ENCODE peak calls at places on chromosomes 11 and 22, in seven cellular contexts. U, F, E, W, R, P and X are unnamed samples.

GRCh38 chr11:109865558-109866186 is 227.5 kb upstream of the ZC3H12C start:
- DNase-seq in U (no peak), F (no peak), E (no peak), W (peak), R (peak), P (peak), X (no peak)

GRCh38 chr22:22400964-22401363 is 107.6 kb downstream of the ZNF280B start:
- DNase-seq in U (no peak), F (no peak), E (no peak), W (no peak), R (no peak), P (no peak), X (no peak)

GRCh38 chr11:60763692-60764369 is 7.2 kb downstream of the MS4A15 start:
- DNase-seq in U (no peak), F (no peak), E (peak), W (no peak), R (peak), P (no peak), X (no peak)

GRCh38 chr11:68543594-68543993 is 83.0 kb downstream of the PPP6R3 start:
- DNase-seq in U (no peak), F (no peak), E (no peak), W (no peak), R (no peak), P (no peak), X (no peak)

GRCh38 chr22:23204541-23205157 is 24.3 kb downstream of the BCR start:
- DNase-seq in U (no peak), F (no peak), E (no peak), W (no peak), R (no peak), P (no peak), X (no peak)

GRCh38 chr22:33922268-33922667 is 2.0 kb upstream of the LARGE1 start:
- DNase-seq in U (peak), F (peak), E (peak), W (no peak), R (peak), P (no peak), X (no peak)

GRCh38 chr11:17473071-17473744 is 3.4 kb downstream of the ABCC8 start:
- DNase-seq in U (peak), F (no peak), E (no peak), W (peak), R (no peak), P (peak), X (no peak)

GRCh38 chr11:96393753-96394348 is 4.0 kb downstream of the JRKL start:
- DNase-seq in U (peak), F (peak), E (no peak), W (peak), R (peak), P (peak), X (peak)

GRCh38 chr11:100681064-100681502 is 6.0 kb upstream of the ARHGAP42 start:
- DNase-seq in U (peak), F (peak), E (no peak), W (peak), R (peak), P (peak), X (no peak)

GRCh38 chr11:100876826-100877545 is 189.9 kb downstream of the ARHGAP42 start:
- DNase-seq in U (peak), F (peak), E (no peak), W (peak), R (peak), P (no peak), X (peak)

GRCh38 chr11:130513132-130513531 is 64.7 kb downstream of the ADAMTS15 start:
- DNase-seq in U (no peak), F (no peak), E (no peak), W (no peak), R (no peak), P (peak), X (no peak)

GRCh38 chr11:113014731-113015455 is 53.7 kb downstream of the NCAM1 start:
- DNase-seq in U (no peak), F (no peak), E (no peak), W (no peak), R (peak), P (peak), X (no peak)

GRCh38 chr11:2562181-2562581 is 117.4 kb downstream of the KCNQ1 start:
- DNase-seq in U (no peak), F (no peak), E (no peak), W (no peak), R (no peak), P (no peak), X (no peak)

GRCh38 chr11:92920295-92920694 is 49.2 kb upstream of the MTNR1B start:
- DNase-seq in U (no peak), F (no peak), E (no peak), W (no peak), R (no peak), P (no peak), X (no peak)

GRCh38 chr11:122491486-122491885 is 164.0 kb upstream of the UBASH3B start:
- DNase-seq in U (peak), F (no peak), E (no peak), W (no peak), R (no peak), P (peak), X (no peak)

GRCh38 chr11:5618807-5619206 is 6.0 kb upstream of the TRIM34 start:
- DNase-seq in U (peak), F (no peak), E (no peak), W (peak), R (no peak), P (no peak), X (no peak)

GRCh38 chr11:68385128-68385527 is 72.7 kb downstream of the LRP5 start:
- DNase-seq in U (no peak), F (no peak), E (no peak), W (no peak), R (no peak), P (no peak), X (no peak)

GRCh38 chr11:125517116-125517804 is 21.2 kb upstream of the FEZ1 start:
- DNase-seq in U (peak), F (peak), E (no peak), W (peak), R (peak), P (no peak), X (peak)

GRCh38 chr22:36221799-36222751 is 17.3 kb downstream of the APOL2 start:
- DNase-seq in U (no peak), F (peak), E (no peak), W (peak), R (peak), P (peak), X (no peak)

GRCh38 chr11:121374286-121374985 is 77.7 kb upstream of the SORL1 start:
- DNase-seq in U (no peak), F (no peak), E (no peak), W (no peak), R (no peak), P (no peak), X (no peak)

GRCh38 chr11:92211576-92212167 is 12.9 kb upstream of the FAT3 start:
- DNase-seq in U (peak), F (no peak), E (no peak), W (peak), R (no peak), P (peak), X (no peak)

GRCh38 chr11:72584293-72584921 is 89.8 kb downstream of the PDE2A start:
- DNase-seq in U (no peak), F (no peak), E (no peak), W (no peak), R (no peak), P (no peak), X (no peak)

GRCh38 chr11:108559340-108559739 is 34.2 kb downstream of the EXPH5 start:
- DNase-seq in U (no peak), F (no peak), E (no peak), W (no peak), R (no peak), P (no peak), X (peak)

GRCh38 chr11:8503872-8504491 is 90.0 kb downstream of the STK33 start:
- DNase-seq in U (no peak), F (no peak), E (no peak), W (no peak), R (no peak), P (no peak), X (no peak)

GRCh38 chr11:118129475-118130196 is 23.0 kb downstream of the SCN4B start:
- DNase-seq in U (no peak), F (no peak), E (no peak), W (no peak), R (no peak), P (no peak), X (no peak)

GRCh38 chr11:3119141-3119821 is 45.8 kb downstream of the OSBPL5 start:
- DNase-seq in U (no peak), F (no peak), E (peak), W (no peak), R (no peak), P (no peak), X (no peak)

GRCh38 chr11:2578006-2578933 is 121.5 kb downstream of the KCNQ1OT1 start:
- DNase-seq in U (no peak), F (no peak), E (peak), W (no peak), R (no peak), P (no peak), X (no peak)

GRCh38 chr11:120710354-120711187 is 199.0 kb downstream of the GRIK4 start:
- DNase-seq in U (peak), F (no peak), E (peak), W (no peak), R (peak), P (peak), X (peak)

GRCh38 chr11:114315749-114316368 is 19.7 kb downstream of the NNMT start:
- DNase-seq in U (no peak), F (no peak), E (no peak), W (peak), R (no peak), P (no peak), X (no peak)
- H3K4me3 ChIP-seq in U (no peak), F (no peak), E (no peak), W (no peak), R (no peak), P (no peak), X (no peak)

DNA sequence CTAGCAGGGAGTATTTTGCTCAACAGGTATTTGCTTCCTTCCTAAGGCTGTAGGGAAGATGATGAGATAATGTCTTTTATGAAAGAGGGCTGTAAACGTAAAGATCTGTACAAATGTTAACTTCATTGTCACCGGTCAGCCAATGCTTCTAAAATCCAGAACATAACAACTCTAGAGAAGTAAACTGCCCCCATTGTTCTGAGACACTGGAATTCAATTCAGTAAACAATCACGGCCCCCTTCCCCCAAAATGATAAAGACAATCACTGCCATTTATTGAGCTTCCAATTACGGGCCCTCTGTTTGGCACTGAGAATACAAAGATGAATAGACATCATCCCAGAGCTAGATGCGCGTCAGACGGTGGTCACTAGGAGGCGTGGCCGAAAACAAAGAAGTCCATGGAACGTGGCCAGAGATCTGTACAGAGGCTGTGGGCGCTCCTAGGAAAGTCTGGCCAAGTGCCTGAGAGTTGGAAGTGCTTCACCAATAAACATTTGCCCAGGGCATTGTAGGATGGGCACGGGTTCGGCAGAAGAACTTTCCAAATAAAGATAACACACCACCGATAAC is 576 bp downstream of the TMEM258 start:
- DNase-seq in U (peak), F (peak), E (no peak), W (peak), R (peak), P (peak), X (peak)
- TF ChIP-seq CTCF in U (peak), F (no peak), E (no peak), W (no peak), R (no peak), P (no peak), X (no peak)

GRCh38 chr11:13465909-13466371 is 2.9 kb upstream of the BTBD10 start:
- DNase-seq in U (peak), F (peak), E (no peak), W (peak), R (peak), P (peak), X (no peak)

GRCh38 chr11:13462928-13463778 is at the start of gene BTBD10:
- DNase-seq in U (peak), F (peak), E (peak), W (peak), R (peak), P (peak), X (peak)

GRCh38 chr11:13462311-13462927 is 603 bp downstream of the BTBD10 start:
- DNase-seq in U (peak), F (peak), E (peak), W (peak), R (peak), P (peak), X (no peak)

GRCh38 chr11:13463779-13464290 is 813 bp upstream of the BTBD10 start:
- DNase-seq in U (no peak), F (peak), E (no peak), W (no peak), R (no peak), P (peak), X (no peak)

GRCh38 chr11:13461291-13461690 is 1.7 kb downstream of the BTBD10 start:
- DNase-seq in U (no peak), F (no peak), E (no peak), W (no peak), R (no peak), P (no peak), X (no peak)
- H3K4me3 ChIP-seq in U (no peak), F (no peak), E (no peak), W (no peak), R (no peak), P (no peak), X (no peak)

DNA sequence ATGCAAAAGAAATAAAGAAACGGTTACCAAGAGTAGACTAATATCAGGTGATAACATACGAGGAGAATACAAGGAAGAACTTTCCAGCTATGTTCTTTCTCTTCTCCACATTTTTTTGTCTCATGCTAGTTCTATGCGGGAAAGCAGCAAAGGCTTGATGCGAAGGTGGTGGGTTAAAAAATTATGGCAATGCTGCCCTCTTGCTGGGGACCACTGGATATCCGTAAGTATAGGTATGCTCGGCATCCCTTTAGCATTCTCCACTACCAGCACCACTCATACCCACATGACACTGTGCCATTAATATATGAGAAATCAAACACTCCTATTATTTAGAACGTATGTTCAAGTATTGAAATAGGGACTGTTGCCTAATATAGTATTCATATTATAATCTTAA is 776.4 kb downstream of the LRRC4C start:
- DNase-seq in U (no peak), F (no peak), E (no peak), W (no peak), R (no peak), P (no peak), X (no peak)
- TF ChIP-seq CTCF in U (no peak), F (no peak), E (no peak), W (no peak), R (no peak), P (no peak), X (no peak)

GRCh38 chr22:47296405-47297260 is 534.2 kb downstream of the TBC1D22A start:
- DNase-seq in U (no peak), F (no peak), E (no peak), W (no peak), R (no peak), P (peak), X (no peak)

GRCh38 chr22:47294571-47294970 is 532.1 kb downstream of the TBC1D22A start:
- DNase-seq in U (no peak), F (no peak), E (peak), W (no peak), R (no peak), P (no peak), X (no peak)

GRCh38 chr22:47294222-47294532 is 531.7 kb downstream of the TBC1D22A start:
- DNase-seq in U (peak), F (no peak), E (peak), W (peak), R (no peak), P (no peak), X (no peak)

GRCh38 chr22:47295982-47296381 is 533.5 kb downstream of the TBC1D22A start:
- DNase-seq in U (no peak), F (no peak), E (peak), W (no peak), R (no peak), P (no peak), X (no peak)

DNA sequence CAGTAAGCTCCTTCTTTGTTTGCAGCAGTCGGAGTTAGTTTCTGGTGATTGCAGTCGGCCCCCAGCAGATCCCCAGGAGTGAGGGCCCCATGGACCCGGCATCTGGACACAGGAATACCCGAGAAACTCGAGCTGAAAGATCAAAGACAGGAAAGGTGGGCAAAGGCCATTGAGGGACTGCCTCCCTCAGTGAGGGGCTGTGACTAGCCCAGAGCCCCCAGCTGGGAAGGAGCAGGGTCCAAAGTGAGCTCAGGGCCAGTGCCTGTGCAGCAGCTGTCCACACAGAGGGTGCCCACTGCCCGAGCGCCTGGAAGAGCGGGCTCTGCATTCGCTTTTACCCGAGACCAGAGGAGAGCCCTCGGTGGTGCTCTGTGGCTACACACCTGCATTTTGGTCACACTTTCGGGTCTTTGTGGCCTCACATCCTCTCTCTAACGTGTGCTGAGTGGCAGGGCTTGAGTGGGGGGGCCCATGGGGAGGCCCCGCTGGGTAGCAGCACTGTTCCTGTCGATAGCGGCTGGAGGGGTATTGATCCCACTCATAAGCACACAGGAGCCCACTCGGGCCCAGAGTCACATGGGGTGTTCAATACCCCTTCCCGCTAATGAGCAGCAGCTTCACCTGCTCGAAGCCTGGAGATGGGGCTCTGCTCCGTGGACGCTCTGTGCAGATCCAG is 532.9 kb downstream of the TBC1D22A start:
- DNase-seq in U (no peak), F (peak), E (peak), W (no peak), R (no peak), P (no peak), X (no peak)
- H3K4me3 ChIP-seq in U (no peak), F (no peak), E (no peak), W (no peak), R (no peak), P (no peak), X (no peak)

GRCh38 chr22:26753125-26753862 is 95.9 kb downstream of the MIAT start:
- DNase-seq in U (no peak), F (no peak), E (no peak), W (peak), R (no peak), P (peak), X (no peak)
- TF ChIP-seq CTCF in U (peak), F (no peak), E (no peak), W (no peak), R (no peak), P (no peak), X (no peak)

DNA sequence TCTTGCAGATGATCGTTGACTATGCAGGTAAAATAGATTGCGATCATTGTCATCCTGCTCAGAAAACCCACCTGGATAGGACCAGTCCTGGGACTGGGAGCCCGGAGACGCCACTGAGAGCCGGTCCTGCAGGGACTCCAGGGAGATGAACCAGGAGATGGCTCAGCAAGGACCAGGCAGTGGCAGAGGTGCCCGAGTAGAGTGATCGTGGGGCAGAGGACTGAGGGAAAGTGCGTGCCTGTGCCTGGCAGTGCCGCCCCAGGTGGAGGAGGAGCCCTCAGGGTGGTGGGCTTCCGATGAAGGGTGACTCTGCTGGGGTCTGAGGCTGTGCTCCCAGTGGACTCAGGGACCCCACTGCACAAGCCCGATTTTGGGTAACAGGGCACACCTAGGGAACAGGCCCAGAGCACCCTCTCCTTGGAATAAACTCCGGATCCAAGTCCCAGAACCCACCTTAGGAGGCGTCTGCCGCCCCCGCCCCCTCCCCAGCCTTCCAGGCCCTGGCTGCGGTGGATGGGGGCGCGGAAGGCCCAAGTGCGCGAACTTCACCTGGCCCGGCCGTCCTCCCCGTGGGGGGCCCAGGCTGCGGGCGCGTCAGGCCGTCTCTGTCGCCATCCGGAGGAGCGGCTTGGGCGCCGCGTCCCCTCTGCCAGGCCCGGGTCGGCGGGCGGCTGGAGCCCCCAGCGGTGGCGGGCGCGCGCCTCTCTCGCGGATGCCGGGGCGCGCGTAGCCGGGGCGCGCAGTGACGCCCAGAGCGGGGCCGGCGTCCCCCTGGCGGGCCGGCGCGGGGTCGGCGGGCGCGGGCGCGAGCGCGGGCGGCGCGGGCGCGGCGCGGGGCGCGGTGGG is 1338.8 kb downstream of the BRD1 start:
- DNase-seq in U (no peak), F (peak), E (peak), W (no peak), R (no peak), P (no peak), X (no peak)
- H3K4me3 ChIP-seq in U (no peak), F (no peak), E (peak), W (no peak), R (no peak), P (no peak), X (peak)

DNA sequence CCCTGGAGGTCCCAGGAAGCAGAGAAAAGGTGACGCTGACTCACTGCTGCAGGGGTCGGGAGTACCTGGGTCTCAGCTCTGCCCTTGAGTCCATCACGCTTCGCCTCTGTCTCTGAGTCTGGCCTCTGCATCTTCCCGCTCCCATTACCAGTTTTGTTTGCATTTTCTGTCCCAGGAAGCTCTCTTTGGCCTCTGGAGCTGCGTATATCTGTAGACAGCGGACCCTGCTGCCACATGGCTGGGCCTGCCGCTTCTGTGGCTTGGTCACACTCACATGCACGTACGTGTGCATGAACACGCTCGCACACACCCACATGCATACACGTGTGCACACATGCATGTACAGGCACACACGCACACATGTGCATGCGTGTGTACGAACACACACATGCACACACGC is 20.8 kb upstream of the APOBEC3A start:
- DNase-seq in U (no peak), F (no peak), E (peak), W (no peak), R (no peak), P (no peak), X (no peak)
- TF ChIP-seq CTCF in U (no peak), F (no peak), E (no peak), W (no peak), R (no peak), P (no peak), X (no peak)